ENCODE peak calls at places on chromosomes 3 and 15, in four cellular contexts. U is HepG2, H is K562, W is H1. T is an unnamed sample.

GRCh38 chr3:129461022-129461421 is 21.0 kb downstream of the IFT122 start:
- DNase-seq in H (no peak), U (no peak), W (no peak), T (no peak)

GRCh38 chr3:27596920-27597319 is 112.7 kb upstream of the SLC4A7 start:
- DNase-seq in W (no peak), U (no peak), H (no peak), T (no peak)

GRCh38 chr3:194928183-194928736 is 242.6 kb downstream of the FAM43A start:
- DNase-seq in W (peak; percentile 13), U (no peak), H (no peak), T (no peak)

GRCh38 chr3:172627057-172627809 is 83.6 kb downstream of the NCEH1 start:
- DNase-seq in U (no peak), W (no peak), H (no peak), T (no peak)

GRCh38 chr15:84982301-84982920 is 755 bp downstream of the PDE8A start:
- DNase-seq in U (peak; percentile 70), H (no peak), W (no peak), T (no peak)

GRCh38 chr15:77510066-77511044 is 89.7 kb downstream of the HMG20A start:
- DNase-seq in H (no peak), U (no peak), W (peak; percentile 72), T (no peak)

GRCh38 chr15:52163321-52164190 is 27.6 kb downstream of the GNB5 start:
- DNase-seq in H (peak; percentile 37), W (peak; percentile 79), U (no peak), T (no peak)

GRCh38 chr3:107629556-107629955 is 106.8 kb downstream of the BBX start:
- DNase-seq in H (no peak), U (no peak), W (no peak), T (no peak)

GRCh38 chr3:135538123-135538522 is 427.4 kb upstream of the PPP2R3A start:
- DNase-seq in H (no peak), W (no peak), U (no peak), T (no peak)

GRCh38 chr15:63833246-63833696 is 477 bp downstream of the HERC1 start:
- DNase-seq in W (peak; percentile 56), U (no peak), H (peak; percentile 64), T (no peak)

GRCh38 chr3:193605876-193606275 is 12.9 kb downstream of the OPA1 start:
- DNase-seq in U (peak; percentile 62), H (peak; percentile 69), W (peak; percentile 68), T (no peak)

GRCh38 chr3:108064293-108064887 is 26.4 kb downstream of the CD47 start:
- DNase-seq in U (no peak), W (no peak), H (no peak), T (no peak)

GRCh38 chr3:15438988-15439387 is 11.6 kb downstream of the EAF1 start:
- DNase-seq in U (no peak), H (no peak), W (no peak), T (no peak)

GRCh38 chr3:179544981-179545645 is 17.6 kb upstream of the ACTL6A start:
- DNase-seq in U (no peak), W (no peak), H (no peak), T (no peak)

GRCh38 chr3:59978979-59979378 is 929.2 kb upstream of the CFAP20DC start:
- DNase-seq in H (no peak), W (no peak), U (no peak), T (peak; percentile 47)

GRCh38 chr3:8762607-8763377 is 6.6 kb downstream of the OXTR start:
- DNase-seq in H (no peak), W (peak; percentile 34), U (no peak), T (no peak)

GRCh38 chr15:31267161-31268107 is 59.2 kb upstream of the KLF13 start:
- DNase-seq in U (no peak), W (peak; percentile 43), H (no peak), T (no peak)

GRCh38 chr15:69074843-69075224 is 60.3 kb downstream of the NOX5 start:
- DNase-seq in U (no peak), H (no peak), W (no peak), T (no peak)

GRCh38 chr15:99019558-99020540 is 12.3 kb upstream of the PGPEP1L start:
- DNase-seq in W (peak; percentile 11), H (no peak), U (peak; percentile 21), T (no peak)

DNA sequence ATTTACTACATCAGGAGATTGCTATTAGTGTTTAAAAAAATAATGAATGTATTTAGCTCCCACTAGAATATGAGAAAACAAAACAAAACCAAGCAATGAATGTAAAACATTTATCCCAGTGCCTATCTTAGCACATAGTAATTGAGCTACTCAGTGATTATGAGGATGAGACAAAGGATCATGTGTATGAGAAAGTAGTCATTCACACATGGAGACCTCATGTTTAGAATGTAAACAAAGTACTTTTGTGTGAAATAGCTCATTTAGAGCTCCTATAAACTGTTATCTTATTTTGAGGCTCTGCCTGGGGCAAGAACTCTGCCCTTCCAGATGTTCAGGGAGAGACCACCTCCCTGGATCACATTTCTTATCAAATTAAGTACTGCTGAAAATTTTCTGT is 236.8 kb downstream of the LRRN1 start:
- DNase-seq in W (no peak), H (no peak), U (no peak), T (no peak)
- TF ChIP-seq CBX5 in W (no peak), H (no peak), U (no peak), T (no peak)

DNA sequence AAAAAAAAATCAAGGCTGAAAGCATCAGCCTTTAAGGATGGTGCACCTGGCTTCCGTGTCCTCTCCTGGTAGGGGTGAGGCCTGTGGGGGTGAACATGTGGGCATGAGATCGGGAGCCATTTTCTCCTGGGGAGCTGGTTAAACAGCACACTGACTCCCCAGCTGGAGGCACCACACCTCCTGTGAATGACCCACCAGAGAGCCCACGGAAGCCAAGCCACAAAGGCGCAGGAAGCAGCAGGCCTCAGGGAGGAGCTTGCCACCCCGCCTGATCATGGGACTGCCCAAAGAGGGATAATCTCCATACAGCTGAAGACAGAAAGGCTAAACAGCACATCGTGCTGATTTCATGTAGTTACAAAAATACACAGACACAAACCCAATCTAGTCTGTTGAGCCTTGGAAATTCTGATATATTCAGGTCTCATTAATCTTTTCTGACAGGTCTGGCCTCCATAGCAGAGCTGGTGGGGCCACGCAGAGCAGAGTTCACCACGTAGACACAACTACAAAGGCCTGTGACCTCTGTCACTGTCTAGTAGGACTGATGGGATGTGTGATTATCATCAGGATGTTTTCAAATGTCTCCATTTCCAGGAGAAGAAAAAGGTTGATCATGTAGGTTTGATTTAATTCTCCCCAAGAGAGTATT is 75.1 kb downstream of the DUT start:
- DNase-seq in W (no peak), H (no peak), U (peak; percentile 3), T (no peak)
- H3K9ac ChIP-seq in W (no peak overlapping the region), H (no peak overlapping the region), U (no peak overlapping the region), T (no peak overlapping the region)

GRCh38 chr3:160170409-160171370 is 54.5 kb upstream of the C3orf80 start:
- DNase-seq in U (no peak), H (no peak), W (no peak), T (no peak)
- TF ChIP-seq CBX5 in U (no peak), H (no peak), W (no peak), T (no peak)

DNA sequence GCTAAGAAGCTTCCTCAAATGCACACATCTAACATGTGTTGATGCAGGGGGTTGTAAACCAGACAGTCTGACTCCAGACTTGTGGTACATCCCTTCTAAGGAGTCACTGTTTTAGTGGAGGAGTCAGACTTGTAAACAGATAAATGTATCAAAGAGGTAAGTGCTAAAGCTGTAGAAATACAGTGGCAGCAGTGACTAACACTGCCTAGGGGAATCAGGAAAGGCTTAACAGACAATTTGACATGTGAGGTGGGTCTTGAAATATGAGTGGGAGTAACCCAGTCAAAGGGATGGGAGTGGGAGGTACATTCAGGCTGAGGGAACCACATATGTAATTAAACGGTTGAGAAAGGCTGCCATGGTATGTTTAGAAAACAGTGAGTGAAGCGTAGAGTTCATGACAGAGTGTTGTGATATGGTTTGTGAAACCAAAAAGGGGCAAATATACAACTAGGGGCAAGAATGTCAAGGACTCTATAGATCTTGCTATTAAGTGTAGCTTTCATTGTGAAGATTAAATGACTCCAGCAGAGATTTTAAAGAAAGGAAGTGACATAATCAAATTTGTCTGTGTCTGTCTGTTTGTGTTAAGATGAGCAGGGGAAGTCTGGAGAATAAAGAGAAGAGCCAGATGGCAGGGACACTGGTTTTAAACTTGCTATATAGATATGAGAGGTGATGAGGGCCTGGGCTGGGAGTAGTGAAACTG is 11.2 kb upstream of the ALCAM start:
- DNase-seq in W (no peak), U (no peak), H (no peak), T (no peak)
- H3K9ac ChIP-seq in W (no peak overlapping the region), U (no peak overlapping the region), H (no peak overlapping the region), T (no peak overlapping the region)

DNA sequence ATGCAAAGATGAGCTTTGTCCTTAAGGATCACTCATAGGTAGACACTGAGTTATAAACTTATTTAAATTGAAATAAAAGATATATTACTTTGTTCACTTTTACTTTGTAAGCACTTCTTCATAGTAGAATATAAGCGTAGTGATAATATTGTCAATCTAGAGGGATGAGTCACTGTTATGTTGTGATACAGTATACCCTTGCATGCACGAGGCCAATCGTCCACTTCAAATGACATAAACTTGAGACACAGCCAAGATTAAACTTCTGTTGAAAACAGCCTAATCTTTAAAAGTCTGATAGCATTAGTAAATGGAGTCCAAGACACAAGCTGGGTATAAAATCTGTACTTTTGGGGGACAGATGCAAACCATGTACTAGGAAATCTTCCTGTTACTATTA is 85.5 kb downstream of the PIK3R4 start:
- DNase-seq in U (no peak), H (no peak), W (no peak), T (no peak)
- TF ChIP-seq CBX5 in U (no peak), H (no peak), W (no peak), T (no peak)

GRCh38 chr3:17775073-17775472 is 32.6 kb upstream of the TBC1D5 start:
- DNase-seq in H (no peak), U (no peak), W (no peak), T (no peak)
- H3K9ac ChIP-seq in H (no peak overlapping the region), U (no peak overlapping the region), W (no peak overlapping the region), T (no peak overlapping the region)

GRCh38 chr3:56870436-56870835 is 68.7 kb upstream of the ARHGEF3 start:
- DNase-seq in W (no peak), H (no peak), U (peak; percentile 13), T (no peak)
- TF ChIP-seq CBX5 in W (no peak), H (no peak), U (no peak), T (no peak)

GRCh38 chr3:9861626-9862130 is 17.9 kb upstream of the RPUSD3 start:
- DNase-seq in U (no peak), H (no peak), W (no peak), T (no peak)
- H3K9ac ChIP-seq in U (peak overlapping the region; percentile 61), H (peak overlapping the region; percentile 90), W (no peak overlapping the region), T (no peak overlapping the region)

GRCh38 chr3:123818921-123819429 is 65.2 kb downstream of the MYLK start:
- DNase-seq in U (peak; percentile 77), H (no peak), W (no peak), T (no peak)
- TF ChIP-seq CBX5 in U (no peak), H (no peak), W (no peak), T (no peak)

GRCh38 chr3:48795997-48796732 is 51.5 kb downstream of the PRKAR2A start:
- DNase-seq in U (no peak), H (no peak), W (no peak), T (no peak)
- H3K9ac ChIP-seq in U (no peak overlapping the region), H (no peak overlapping the region), W (no peak overlapping the region), T (no peak overlapping the region)